ENCODE peak calls at places on chromosome 6, in six cellular contexts. I, H, F, K, U and T are unnamed samples.

GRCh38 chr6:5084192-5084786 is 852 bp upstream of the PPP1R3G start:
- DNase-seq in F (peak), H (peak), K (peak), U (no peak), I (no peak), T (no peak)

GRCh38 chr6:137452331-137452894 is 41.8 kb downstream of the OLIG3 start:
- DNase-seq in K (no peak), H (no peak), F (no peak), I (no peak), U (no peak), T (no peak)

GRCh38 chr6:7341989-7342742 is 29.2 kb upstream of the SSR1 start:
- DNase-seq in I (no peak), F (no peak), U (no peak), K (no peak), H (no peak), T (no peak)

GRCh38 chr6:61193771-61194170 is 1092.3 kb downstream of the KHDRBS2 start:
- DNase-seq in U (no peak), H (no peak), K (no peak), F (no peak), I (no peak), T (no peak)

GRCh38 chr6:120451508-120451907 is 882.8 kb downstream of the TBC1D32 start:
- DNase-seq in U (no peak), H (no peak), F (no peak), I (no peak), K (no peak), T (no peak)

GRCh38 chr6:24897186-24897585 is 38.6 kb downstream of the RIPOR2 start:
- DNase-seq in F (no peak), H (no peak), I (no peak), U (no peak), K (no peak), T (no peak)

GRCh38 chr6:152001408-152001807 is 193.9 kb downstream of the ESR1 start:
- DNase-seq in U (no peak), H (no peak), K (no peak), I (no peak), F (no peak), T (no peak)

GRCh38 chr6:2476376-2476775 is 231.0 kb upstream of the GMDS start:
- DNase-seq in H (no peak), U (no peak), F (no peak), I (no peak), K (no peak), T (peak)

GRCh38 chr6:63446405-63446804 is 125.9 kb upstream of the LOC128125822 start:
- DNase-seq in I (no peak), F (no peak), K (no peak), U (no peak), H (no peak), T (no peak)

GRCh38 chr6:48426636-48427035 is 315.6 kb upstream of the PTCHD4 start:
- DNase-seq in K (no peak), H (no peak), I (no peak), U (no peak), F (no peak), T (peak)

GRCh38 chr6:117423754-117424153 is 2.0 kb downstream of the ROS1 start:
- DNase-seq in F (no peak), H (no peak), U (no peak), K (no peak), I (no peak), T (no peak)

GRCh38 chr6:112113371-112113770 is 26.0 kb downstream of the FAM229B start:
- DNase-seq in H (no peak), F (no peak), K (no peak), I (no peak), U (no peak), T (no peak)

GRCh38 chr6:22383016-22383415 is 86.2 kb upstream of the PRL start:
- DNase-seq in F (no peak), H (no peak), I (no peak), K (no peak), U (no peak), T (no peak)

GRCh38 chr6:73032586-73032985 is 192.7 kb downstream of the KHDC1L start:
- DNase-seq in I (no peak), K (no peak), F (no peak), U (no peak), H (no peak), T (no peak)

GRCh38 chr6:107972413-107973096 is 14.5 kb upstream of the SEC63 start:
- DNase-seq in U (no peak), K (no peak), H (no peak), F (no peak), I (no peak), T (no peak)

GRCh38 chr6:73134588-73134987 is 90.7 kb downstream of the KHDC1L start:
- DNase-seq in H (no peak), K (peak), U (peak), F (no peak), I (peak), T (no peak)

GRCh38 chr6:151763938-151764680 is 43.4 kb upstream of the ESR1 start:
- DNase-seq in H (peak), U (peak), K (peak), F (peak), I (peak), T (no peak)

GRCh38 chr6:15359335-15359862 is 113.5 kb downstream of the JARID2 start:
- DNase-seq in U (no peak), H (peak), I (no peak), K (no peak), F (no peak), T (no peak)

GRCh38 chr6:69007781-69008180 is 372.7 kb downstream of the ADGRB3 start:
- DNase-seq in H (no peak), K (no peak), I (no peak), F (no peak), U (no peak), T (no peak)

GRCh38 chr6:163955131-163955530 is 540.6 kb downstream of the QKI start:
- DNase-seq in K (no peak), U (no peak), I (no peak), H (no peak), F (no peak), T (no peak)

GRCh38 chr6:149385998-149386646 is 13.9 kb upstream of the SUMO4 start:
- DNase-seq in U (no peak), K (no peak), F (no peak), H (no peak), I (no peak), T (no peak)

GRCh38 chr6:3970097-3970496 is 108.8 kb downstream of the FAM217A start:
- DNase-seq in K (no peak), I (no peak), F (no peak), H (no peak), U (no peak), T (no peak)

GRCh38 chr6:161922631-161923119 is 648.8 kb upstream of the AGPAT4 start:
- DNase-seq in F (no peak), I (peak), K (peak), H (no peak), U (peak), T (peak)

GRCh38 chr6:68189217-68189616 is 445.9 kb upstream of the ADGRB3 start:
- DNase-seq in F (no peak), U (no peak), I (no peak), K (no peak), H (no peak), T (no peak)

GRCh38 chr6:117951783-117952182 is 44.7 kb downstream of the SLC35F1 start:
- DNase-seq in F (no peak), U (no peak), K (no peak), H (no peak), I (no peak), T (no peak)

GRCh38 chr6:13304580-13305255 is 23.6 kb downstream of the TBC1D7 start:
- DNase-seq in F (no peak), U (no peak), I (no peak), K (no peak), H (no peak), T (no peak)

GRCh38 chr6:4914412-4915159 is 89.3 kb downstream of the RPP40 start:
- DNase-seq in K (no peak), H (no peak), U (no peak), F (no peak), I (no peak), T (no peak)

GRCh38 chr6:37979392-37980221 is 160.1 kb downstream of the ZFAND3 start:
- DNase-seq in F (no peak), I (no peak), U (no peak), H (no peak), K (no peak), T (no peak)

GRCh38 chr6:119830494-119831295 is 481.1 kb upstream of the MAN1A1 start:
- DNase-seq in I (no peak), K (no peak), F (no peak), U (peak), H (no peak), T (no peak)

GRCh38 chr6:114170372-114170771 is 172.5 kb downstream of the HS3ST5 start:
- DNase-seq in I (no peak), K (no peak), F (no peak), H (no peak), U (no peak), T (no peak)

GRCh38 chr6:34718867-34719441 is 22.4 kb upstream of the ILRUN start:
- DNase-seq in H (no peak), K (no peak), F (no peak), I (no peak), U (no peak), T (no peak)

GRCh38 chr6:158225767-158226166 is 57.6 kb downstream of the GTF2H5 start:
- DNase-seq in U (no peak), F (peak), K (no peak), H (no peak), I (no peak), T (no peak)

GRCh38 chr6:23656257-23656731 is 469.7 kb upstream of the NRSN1 start:
- DNase-seq in I (no peak), H (no peak), F (no peak), U (no peak), K (no peak), T (no peak)

GRCh38 chr6:12490904-12491571 is 200.9 kb downstream of the EDN1 start:
- DNase-seq in I (no peak), H (peak), K (no peak), F (no peak), U (no peak), T (no peak)

GRCh38 chr6:101399627-101399955 is 6.1 kb downstream of the GRIK2 start:
- DNase-seq in U (no peak), F (no peak), K (no peak), H (no peak), I (no peak), T (no peak)

GRCh38 chr6:140546640-140547039 is 1172.2 kb upstream of the CITED2 start:
- DNase-seq in U (no peak), K (no peak), I (no peak), F (no peak), H (no peak), T (no peak)

GRCh38 chr6:83265384-83265783 is 72.2 kb downstream of the RWDD2A start:
- DNase-seq in F (no peak), K (no peak), I (no peak), H (no peak), U (no peak), T (no peak)

DNA sequence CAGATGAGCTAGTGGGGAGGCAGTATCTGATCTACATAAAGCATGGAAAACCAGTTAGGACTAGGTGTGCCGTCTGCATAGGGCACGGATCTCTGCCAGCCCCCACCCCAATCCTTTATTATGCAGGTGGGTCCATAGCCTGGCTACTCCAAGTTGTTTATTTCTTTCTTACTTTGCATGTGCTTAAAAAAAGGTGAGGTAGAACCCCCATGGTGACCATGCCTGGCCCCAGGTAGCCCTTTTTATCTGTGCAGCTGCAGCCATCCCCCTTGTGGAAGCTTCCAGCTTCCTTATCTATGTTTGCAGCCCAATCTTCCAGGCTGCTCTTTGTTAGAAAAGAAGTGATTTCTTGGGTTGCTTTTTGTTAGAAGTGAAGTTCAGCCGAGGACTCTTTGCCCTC is 9.0 kb upstream of the TREM2 start:
- DNase-seq in I (no peak), K (no peak), F (no peak), H (no peak), U (no peak), T (no peak)
- TF ChIP-seq CTCF in I (no peak), K (no peak), F (no peak), H (no peak), U (no peak), T (no peak)

GRCh38 chr6:97459535-97459934 is 176.5 kb upstream of the MMS22L start:
- DNase-seq in F (no peak), I (no peak), U (no peak), H (no peak), K (no peak), T (no peak)
- H3K4me3 ChIP-seq in F (no peak), I (no peak), U (no peak), H (no peak), K (no peak), T (no peak)

DNA sequence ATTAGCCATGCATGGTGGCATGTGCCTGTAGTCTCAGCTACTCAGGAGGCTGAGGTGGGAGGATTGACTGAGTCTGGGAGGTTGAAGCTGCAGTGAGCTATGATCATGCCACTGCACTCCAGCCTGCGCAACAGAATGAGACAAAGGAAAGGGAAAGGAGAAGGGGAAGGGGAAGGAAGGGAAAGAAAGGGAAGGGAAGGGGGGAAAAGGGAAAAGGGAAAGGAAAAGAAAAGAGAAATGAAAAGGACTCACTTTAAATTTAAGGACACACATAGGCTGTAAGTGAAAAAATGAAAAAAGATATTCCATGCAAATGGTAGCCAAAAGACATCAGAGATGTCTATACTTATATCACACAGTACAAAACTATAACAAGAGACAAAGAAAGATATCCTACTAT is 74.2 kb downstream of the COL21A1 start:
- DNase-seq in K (no peak), H (no peak), F (no peak), U (no peak), I (no peak), T (no peak)
- TF ChIP-seq CTCF in K (no peak), H (no peak), F (no peak), U (no peak), I (no peak), T (no peak)

GRCh38 chr6:36683145-36683655 is 4.7 kb downstream of the CDKN1A start:
- DNase-seq in K (no peak), F (no peak), U (no peak), H (no peak), I (peak), T (no peak)
- H3K4me3 ChIP-seq in K (peak), F (no peak), U (no peak), H (no peak), I (no peak), T (no peak)

GRCh38 chr6:74404366-74404765 is 708.4 kb downstream of the CD109 start:
- DNase-seq in K (no peak), H (no peak), F (no peak), I (no peak), U (no peak), T (no peak)

GRCh38 chr6:74410630-74411029 is 714.6 kb downstream of the CD109 start:
- DNase-seq in I (no peak), U (no peak), H (no peak), K (no peak), F (no peak), T (no peak)

GRCh38 chr6:74408844-74409243 is 712.8 kb downstream of the CD109 start:
- DNase-seq in U (no peak), F (no peak), H (no peak), K (no peak), I (no peak), T (no peak)

GRCh38 chr6:74415056-74415455 is 719.1 kb downstream of the CD109 start:
- DNase-seq in H (no peak), I (no peak), U (no peak), K (no peak), F (no peak), T (no peak)

GRCh38 chr6:74409447-74409846 is 713.4 kb downstream of the CD109 start:
- DNase-seq in K (no peak), U (no peak), I (no peak), F (no peak), H (no peak), T (peak)
- TF ChIP-seq CTCF in K (peak), U (no peak), I (no peak), F (peak), H (peak), T (peak)

GRCh38 chr6:71476371-71476770 is 187.8 kb downstream of the OGFRL1 start:
- DNase-seq in K (no peak), I (no peak), F (no peak), H (no peak), U (no peak), T (no peak)
- H3K4me3 ChIP-seq in K (no peak), I (no peak), F (no peak), H (no peak), U (no peak), T (no peak)

DNA sequence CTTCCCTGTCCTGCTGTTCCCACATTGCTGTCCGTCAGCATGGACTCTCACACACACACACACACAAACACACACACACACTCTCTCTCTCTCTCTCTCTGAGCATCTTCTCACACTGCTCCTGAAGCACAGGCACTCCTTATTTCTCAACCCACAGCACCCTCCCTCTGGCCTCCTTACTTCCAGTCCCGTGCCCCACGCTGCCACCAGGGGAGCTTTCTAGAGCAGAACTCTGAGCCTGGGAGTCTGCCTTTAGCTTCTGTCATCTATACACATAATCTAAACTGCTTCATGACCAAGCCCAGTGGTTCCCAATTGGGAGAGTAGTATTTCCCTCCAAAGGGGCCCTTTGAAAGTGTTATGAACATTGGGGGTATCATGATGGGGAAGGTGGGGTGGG is 29.1 kb downstream of the HECA start:
- DNase-seq in F (no peak), I (no peak), K (no peak), H (no peak), U (no peak), T (no peak)
- TF ChIP-seq CTCF in F (peak), I (no peak), K (no peak), H (no peak), U (no peak), T (no peak)

DNA sequence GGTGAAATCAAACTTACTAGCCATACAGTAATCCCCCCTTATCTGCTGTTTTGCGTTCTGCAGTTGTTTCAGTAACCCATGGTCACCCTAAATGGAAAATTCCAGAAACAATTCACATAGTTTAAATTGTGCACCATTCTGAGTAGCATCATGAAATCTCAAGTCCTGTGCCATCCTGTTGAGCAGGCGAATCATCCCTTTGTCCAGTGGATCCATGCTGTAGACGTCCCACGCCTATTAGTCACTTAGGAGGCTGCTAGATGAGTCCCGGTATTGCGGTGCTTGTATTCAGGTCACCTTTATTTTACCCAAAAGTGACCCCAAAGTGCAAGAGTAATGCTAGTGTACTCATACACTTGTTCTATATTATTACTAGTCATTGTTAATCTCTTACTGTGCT is 46.4 kb downstream of the HECA start:
- DNase-seq in U (no peak), I (no peak), H (no peak), F (no peak), K (no peak), T (no peak)
- H3K4me3 ChIP-seq in U (no peak), I (no peak), H (no peak), F (no peak), K (no peak), T (no peak)

GRCh38 chr6:134999107-134999506 is 49.2 kb upstream of the ALDH8A1 start:
- DNase-seq in U (no peak), I (no peak), F (no peak), K (no peak), H (no peak), T (no peak)

GRCh38 chr6:134997133-134997841 is 47.4 kb upstream of the ALDH8A1 start:
- DNase-seq in H (no peak), F (no peak), K (no peak), I (no peak), U (no peak), T (no peak)

GRCh38 chr6:135002974-135003703 is 51.5 kb downstream of the HBS1L start:
- DNase-seq in H (no peak), U (no peak), F (no peak), K (no peak), I (no peak), T (no peak)

GRCh38 chr6:135006386-135006914 is 48.2 kb downstream of the HBS1L start:
- DNase-seq in U (no peak), I (no peak), H (no peak), F (no peak), K (no peak), T (no peak)

GRCh38 chr6:135002229-135002844 is 52.3 kb downstream of the HBS1L start:
- DNase-seq in K (no peak), U (no peak), F (no peak), H (no peak), I (no peak), T (no peak)
- TF ChIP-seq CTCF in K (peak), U (peak), F (peak), H (peak), I (peak), T (peak)

GRCh38 chr6:26609463-26609862 is 12.7 kb downstream of the ABT1 start:
- DNase-seq in H (no peak), F (no peak), I (no peak), K (no peak), U (no peak), T (no peak)

GRCh38 chr6:26611599-26611998 is 14.8 kb downstream of the ABT1 start:
- DNase-seq in U (no peak), I (no peak), H (no peak), F (no peak), K (no peak), T (no peak)

GRCh38 chr6:26613201-26613600 is 16.4 kb downstream of the ABT1 start:
- DNase-seq in H (no peak), K (no peak), I (no peak), F (no peak), U (no peak), T (no peak)

GRCh38 chr6:26613717-26614683 is 17.2 kb downstream of the ABT1 start:
- DNase-seq in I (no peak), K (no peak), H (no peak), U (no peak), F (no peak), T (no peak)
- H3K4me3 ChIP-seq in I (no peak), K (peak), H (peak), U (no peak), F (peak), T (peak)